ENCODE peak calls at places on chromosomes 5 and 9, in four cellular contexts. X is SW 1271, N is body of pancreas, L is cardiac fibroblast. E is an unnamed sample.

GRCh38 chr9:16611001-16611400 is 259.5 kb downstream of the BNC2 start:
- DNase-seq in X (no peak), N (no peak), L (no peak), E (no peak)

GRCh38 chr5:126104951-126105350 is 318.3 kb upstream of the GRAMD2B start:
- DNase-seq in X (no peak), N (no peak), L (no peak), E (no peak)

GRCh38 chr5:139188558-139189270 is 9.5 kb downstream of the SIL1 start:
- DNase-seq in X (no peak), N (no peak), L (no peak), E (no peak)

GRCh38 chr5:79069488-79070001 is at the start of the genes BHMT2 and DMGDH:
- DNase-seq in X (no peak), N (peak; percentile 23), L (peak; percentile 41), E (peak; percentile 92)

GRCh38 chr5:127076730-127077129 is 3.4 kb upstream of the C5orf63 start:
- DNase-seq in X (no peak), N (no peak), L (peak; percentile 47), E (no peak)

GRCh38 chr5:67003906-67004729 is 192.5 kb downstream of the CD180 start:
- DNase-seq in X (no peak), N (peak; percentile 85), L (peak; percentile 94), E (peak; percentile 74)

GRCh38 chr5:132501961-132502931 is 11.7 kb upstream of the IRF1 start:
- DNase-seq in X (no peak), N (no peak), L (no peak), E (no peak)

GRCh38 chr9:106596984-106597383 is 266.0 kb upstream of the ZNF462 start:
- DNase-seq in X (no peak), N (no peak), L (no peak), E (no peak)

GRCh38 chr5:5409151-5409810 is 13.2 kb upstream of the ICE1 start:
- DNase-seq in X (no peak), N (no peak), L (no peak), E (no peak)

GRCh38 chr5:40046792-40047191 is 622.0 kb upstream of the DAB2 start:
- DNase-seq in X (no peak), N (no peak), L (peak; percentile 2), E (no peak)

GRCh38 chr9:116286287-116286686 is 132.7 kb downstream of the PAPPA start:
- DNase-seq in X (no peak), N (no peak), L (no peak), E (no peak)

GRCh38 chr5:142601432-142601831 is 84.5 kb downstream of the FGF1 start:
- DNase-seq in X (no peak), N (no peak), L (no peak), E (no peak)

GRCh38 chr5:137264573-137264972 is 234.6 kb downstream of the SPOCK1 start:
- DNase-seq in X (no peak), N (no peak), L (peak; percentile 49), E (peak; percentile 80)

GRCh38 chr5:68875351-68875750 is 218.5 kb upstream of the SLC30A5 start:
- DNase-seq in X (no peak), N (no peak), L (no peak), E (no peak)

E was measured in AG20443.